ENCODE peak calls at places on chromosomes 16 and 17, in four cellular contexts. One of them, this sample, is unnamed.

GRCh38 chr16:83990492-83990891 is 22.4 kb downstream of the NECAB2 start:
- DNase-seq in A549: no peak
- DNase-seq in HepG2: no peak
- DNase-seq in K562: no peak
- DNase-seq in this sample: no peak

GRCh38 chr17:27342059-27342458 is 48.1 kb downstream of the WSB1 start:
- DNase-seq in A549: no peak
- DNase-seq in HepG2: no peak
- DNase-seq in K562: no peak
- DNase-seq in this sample: no peak

GRCh38 chr17:55601874-55602364 is 90.7 kb upstream of the SMIM36 start:
- DNase-seq in A549: peak; percentile 60
- DNase-seq in HepG2: peak; percentile 39
- DNase-seq in K562: peak; percentile 20
- DNase-seq in this sample: peak; percentile 21

GRCh38 chr17:14616508-14616907 is 315.6 kb downstream of the HS3ST3B1 start:
- DNase-seq in A549: no peak
- DNase-seq in HepG2: no peak
- DNase-seq in K562: no peak
- DNase-seq in this sample: no peak

GRCh38 chr16:64830653-64831052 is 291.2 kb downstream of the CDH11 start:
- DNase-seq in A549: no peak
- DNase-seq in HepG2: no peak
- DNase-seq in K562: no peak
- DNase-seq in this sample: no peak

GRCh38 chr16:51971184-51971583 is 575.8 kb downstream of the TOX3 start:
- DNase-seq in A549: peak; percentile 20
- DNase-seq in HepG2: no peak
- DNase-seq in K562: no peak
- DNase-seq in this sample: peak; percentile 46

GRCh38 chr16:58461056-58461455 is 38.9 kb upstream of the NDRG4 start:
- DNase-seq in A549: no peak
- DNase-seq in HepG2: no peak
- DNase-seq in K562: no peak
- DNase-seq in this sample: no peak

GRCh38 chr16:997440-998051 is 16.0 kb downstream of the SOX8 start:
- DNase-seq in A549: peak; percentile 49
- DNase-seq in HepG2: no peak
- DNase-seq in K562: no peak
- DNase-seq in this sample: peak; percentile 64

DNA sequence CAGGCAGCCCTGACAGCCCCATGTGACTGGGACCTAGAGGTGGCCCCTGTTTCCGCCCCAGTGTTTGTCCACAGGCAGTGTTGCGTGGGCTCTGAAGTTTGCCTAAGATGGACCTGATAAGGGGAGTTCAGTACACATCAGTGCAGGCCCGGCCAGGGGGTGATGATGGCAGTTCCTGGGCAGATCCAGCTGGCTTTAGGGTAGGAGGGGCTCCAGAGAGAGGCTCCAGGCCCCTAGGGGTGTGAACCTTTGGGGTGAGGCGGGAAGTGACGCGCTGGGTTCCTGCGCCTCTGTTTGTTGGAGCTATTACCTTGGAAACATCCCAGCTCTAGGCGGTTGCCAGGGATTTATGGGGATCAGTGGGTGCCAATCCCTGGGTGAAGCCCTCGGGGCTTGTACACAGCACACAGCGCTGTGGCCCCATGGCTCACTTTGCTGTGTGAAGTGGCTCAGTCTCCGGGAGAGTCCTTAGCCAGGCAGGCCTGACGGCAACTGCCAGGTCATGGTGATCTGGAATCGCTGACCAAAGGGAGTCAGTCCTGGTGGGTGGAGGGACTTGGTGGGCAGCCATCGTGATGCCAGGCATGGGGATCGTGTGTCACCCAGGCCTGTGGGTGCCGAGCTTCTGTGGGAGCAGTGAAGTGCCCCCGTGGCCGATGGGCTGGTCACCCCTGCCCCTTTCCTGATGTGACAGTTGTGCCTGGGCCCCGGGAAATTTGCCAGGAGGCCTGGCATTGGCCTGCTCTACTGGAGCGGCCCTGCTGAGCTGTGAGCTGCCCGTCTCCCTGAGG is 146.1 kb downstream of the SEC14L1 start:
- DNase-seq in A549: peak; percentile 99
- DNase-seq in HepG2: peak; percentile 100
- DNase-seq in K562: no peak
- DNase-seq in this sample: no peak
- TF ChIP-seq HMGXB4 in A549: peak; percentile 84
- TF ChIP-seq HMGXB4 in HepG2: peak; percentile 70
- TF ChIP-seq HMGXB4 in K562: no peak
- TF ChIP-seq HMGXB4 in this sample: no peak

GRCh38 chr17:43006639-43007551 is at the start of gene IFI35:
- DNase-seq in A549: peak; percentile 85
- DNase-seq in HepG2: peak; percentile 83
- DNase-seq in K562: peak; percentile 59
- DNase-seq in this sample: peak; percentile 76

GRCh38 chr17:42997984-42998938 is at the start of gene RPL27:
- DNase-seq in A549: peak; percentile 100
- DNase-seq in HepG2: peak; percentile 100
- DNase-seq in K562: peak; percentile 91
- DNase-seq in this sample: peak; percentile 96

GRCh38 chr17:42999003-42999525 is 845 bp downstream of the RPL27 start:
- DNase-seq in A549: no peak
- DNase-seq in HepG2: no peak
- DNase-seq in K562: no peak
- DNase-seq in this sample: no peak

DNA sequence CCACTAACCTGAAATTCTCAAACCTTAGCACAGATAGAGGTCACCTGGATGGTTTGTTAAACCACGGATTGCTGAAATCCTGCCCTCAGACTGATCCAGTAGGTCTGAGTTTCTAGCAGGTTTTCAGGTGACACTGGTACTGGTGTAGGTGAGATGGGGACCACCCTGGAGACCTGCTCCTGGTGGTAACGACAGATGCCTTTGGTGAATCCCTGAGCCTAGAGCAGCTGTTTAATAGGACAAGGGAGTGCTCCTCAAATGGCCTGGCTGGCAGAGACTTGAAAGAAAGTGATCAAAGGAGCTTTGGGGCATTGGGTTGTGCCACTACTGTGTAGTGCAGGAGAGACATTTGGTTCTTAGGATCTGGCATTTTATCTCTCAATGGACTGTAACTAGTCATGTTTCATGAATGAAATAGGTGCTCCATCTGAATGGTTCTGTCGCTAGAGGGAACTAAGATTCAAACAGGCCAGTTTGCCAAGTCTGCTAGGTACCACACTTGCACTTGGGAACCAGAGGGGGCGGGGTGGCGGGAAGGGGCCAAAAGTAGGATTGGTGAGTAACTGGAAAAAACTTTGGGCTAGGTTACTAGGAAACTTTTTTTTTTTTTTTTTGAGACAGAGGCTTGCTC is 2.9 kb upstream of the IFI35 start:
- DNase-seq in A549: peak; percentile 80
- DNase-seq in HepG2: peak; percentile 63
- DNase-seq in K562: no peak
- DNase-seq in this sample: no peak
- TF ChIP-seq JUN in A549: no peak
- TF ChIP-seq JUN in HepG2: no peak
- TF ChIP-seq JUN in K562: no peak
- TF ChIP-seq JUN in this sample: no peak

DNA sequence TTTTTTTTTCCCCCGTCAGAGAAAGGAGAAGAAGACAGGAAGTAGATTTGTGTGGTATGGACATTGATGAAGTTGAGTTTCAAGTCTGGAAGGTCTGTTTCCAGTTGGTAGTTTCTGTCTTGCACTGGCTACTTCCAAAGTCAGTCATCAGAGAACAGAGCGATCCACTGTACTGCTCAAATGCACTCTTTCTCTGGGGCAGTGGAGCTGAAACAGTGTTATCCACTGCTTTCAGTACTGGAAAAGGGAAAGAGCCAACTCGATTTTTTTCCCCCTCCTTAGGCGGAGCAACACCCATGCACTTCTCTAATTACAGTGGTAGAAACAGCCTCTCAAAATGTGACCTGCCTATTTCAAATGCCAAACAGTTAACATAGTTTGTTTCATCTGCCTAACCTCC is 7.4 kb downstream of the PRKCA start:
- DNase-seq in A549: no peak
- DNase-seq in HepG2: no peak
- DNase-seq in K562: no peak
- DNase-seq in this sample: no peak
- TF ChIP-seq HMGXB4 in A549: no peak
- TF ChIP-seq HMGXB4 in HepG2: no peak
- TF ChIP-seq HMGXB4 in K562: no peak
- TF ChIP-seq HMGXB4 in this sample: no peak

GRCh38 chr17:32813021-32813420 is 63.9 kb downstream of the MYO1D start:
- DNase-seq in A549: no peak
- DNase-seq in HepG2: no peak
- DNase-seq in K562: no peak
- DNase-seq in this sample: no peak
- TF ChIP-seq JUN in A549: no peak
- TF ChIP-seq JUN in HepG2: no peak
- TF ChIP-seq JUN in K562: no peak
- TF ChIP-seq JUN in this sample: no peak

GRCh38 chr17:76584427-76585047 is 1.1 kb downstream of the ST6GALNAC2 start:
- DNase-seq in A549: no peak
- DNase-seq in HepG2: no peak
- DNase-seq in K562: no peak
- DNase-seq in this sample: peak; percentile 58

GRCh38 chr17:76578376-76578775 is 7.3 kb downstream of the ST6GALNAC2 start:
- DNase-seq in A549: no peak
- DNase-seq in HepG2: no peak
- DNase-seq in K562: no peak
- DNase-seq in this sample: no peak

GRCh38 chr17:76579281-76579680 is 6.4 kb downstream of the ST6GALNAC2 start:
- DNase-seq in A549: no peak
- DNase-seq in HepG2: no peak
- DNase-seq in K562: no peak
- DNase-seq in this sample: no peak

GRCh38 chr17:76582660-76583059 is 3.0 kb downstream of the ST6GALNAC2 start:
- DNase-seq in A549: no peak
- DNase-seq in HepG2: no peak
- DNase-seq in K562: no peak
- DNase-seq in this sample: no peak

DNA sequence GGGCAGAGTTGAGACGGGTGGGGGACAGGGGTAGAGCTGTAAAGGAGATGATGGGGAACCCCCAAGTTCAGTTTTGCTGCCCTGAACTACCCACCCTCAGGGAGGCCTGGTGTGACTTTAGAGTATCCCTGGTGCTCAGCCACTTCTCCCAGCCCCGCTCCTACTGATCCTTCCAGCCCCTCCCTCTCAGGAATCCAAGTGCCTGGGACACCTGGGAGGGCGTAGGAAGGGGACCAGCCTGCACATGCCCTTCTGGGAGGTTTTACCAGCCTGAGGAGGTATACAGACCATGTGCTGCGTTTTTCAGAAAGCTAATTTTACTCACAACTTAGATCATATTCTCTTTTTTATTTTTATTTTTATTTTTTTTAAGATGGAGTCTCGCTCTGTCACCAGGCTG is 4.1 kb downstream of the ST6GALNAC2 start:
- DNase-seq in A549: no peak
- DNase-seq in HepG2: no peak
- DNase-seq in K562: no peak
- DNase-seq in this sample: no peak
- TF ChIP-seq HMGXB4 in A549: no peak
- TF ChIP-seq HMGXB4 in HepG2: no peak
- TF ChIP-seq HMGXB4 in K562: no peak
- TF ChIP-seq HMGXB4 in this sample: no peak

GRCh38 chr17:37135581-37135980 is 186.8 kb downstream of the AATF start:
- DNase-seq in A549: no peak
- DNase-seq in HepG2: no peak
- DNase-seq in K562: no peak
- DNase-seq in this sample: no peak

GRCh38 chr17:37134050-37134449 is 185.3 kb downstream of the AATF start:
- DNase-seq in A549: no peak
- DNase-seq in HepG2: no peak
- DNase-seq in K562: no peak
- DNase-seq in this sample: no peak

GRCh38 chr17:37131064-37131463 is 182.3 kb downstream of the AATF start:
- DNase-seq in A549: no peak
- DNase-seq in HepG2: no peak
- DNase-seq in K562: no peak
- DNase-seq in this sample: no peak

GRCh38 chr17:37133131-37133530 is 184.4 kb downstream of the AATF start:
- DNase-seq in A549: no peak
- DNase-seq in HepG2: no peak
- DNase-seq in K562: no peak
- DNase-seq in this sample: no peak

GRCh38 chr17:37131670-37132620 is 183.2 kb downstream of the AATF start:
- DNase-seq in A549: no peak
- DNase-seq in HepG2: no peak
- DNase-seq in K562: no peak
- DNase-seq in this sample: no peak
- TF ChIP-seq JUN in A549: no peak
- TF ChIP-seq JUN in HepG2: no peak
- TF ChIP-seq JUN in K562: no peak
- TF ChIP-seq JUN in this sample: no peak

This sample was measured in WTC11.